ENCODE peak calls at places on chromosome 12, in five cellular contexts. E is K562, S is heart left ventricle, L is ovary, J is breast epithelium. R is an unnamed sample.

GRCh38 chr12:20486233-20486632 is 117.9 kb downstream of the PDE3A start:
- DNase-seq in J (no peak), L (no peak), S (no peak), E (no peak), R (no peak)

GRCh38 chr12:109730306-109731145 is 16.9 kb downstream of the FAM222A start:
- DNase-seq in J (no peak), L (no peak), E (no peak), S (no peak), R (no peak)

GRCh38 chr12:89529738-89530137 is 3.9 kb upstream of the POC1B start:
- DNase-seq in S (no peak), J (no peak), L (no peak), E (peak; percentile 39), R (no peak)

GRCh38 chr12:4121506-4122020 is 152.0 kb upstream of the CCND2 start:
- DNase-seq in E (no peak), S (peak; percentile 5), L (no peak), J (no peak), R (peak; percentile 53)

GRCh38 chr12:56980268-56980667 is 22.9 kb upstream of the RDH16 start:
- DNase-seq in E (no peak), J (no peak), L (no peak), S (no peak), R (no peak)

GRCh38 chr12:130161261-130162231 is 718 bp upstream of the FZD10 start:
- DNase-seq in S (peak; percentile 60), E (no peak), J (peak; percentile 45), L (peak; percentile 64), R (no peak)

GRCh38 chr12:7433276-7433822 is 10.6 kb downstream of the CD163L1 start:
- DNase-seq in J (no peak), L (no peak), S (no peak), E (no peak), R (no peak)

GRCh38 chr12:130933269-130933995 is 20.3 kb upstream of the ADGRD1 start:
- DNase-seq in L (no peak), S (no peak), E (no peak), J (no peak), R (no peak)

GRCh38 chr12:94148841-94149780 is 734 bp downstream of the PLXNC1 start:
- DNase-seq in J (no peak), L (peak; percentile 58), S (peak; percentile 49), E (no peak), R (peak; percentile 81)

GRCh38 chr12:120155072-120155471 is 38.5 kb upstream of the RAB35 start:
- DNase-seq in S (no peak), L (no peak), E (no peak), J (no peak), R (no peak)

GRCh38 chr12:4987076-4987775 is 56.5 kb upstream of the KCNA5 start:
- DNase-seq in L (no peak), J (no peak), S (no peak), E (no peak), R (no peak)

DNA sequence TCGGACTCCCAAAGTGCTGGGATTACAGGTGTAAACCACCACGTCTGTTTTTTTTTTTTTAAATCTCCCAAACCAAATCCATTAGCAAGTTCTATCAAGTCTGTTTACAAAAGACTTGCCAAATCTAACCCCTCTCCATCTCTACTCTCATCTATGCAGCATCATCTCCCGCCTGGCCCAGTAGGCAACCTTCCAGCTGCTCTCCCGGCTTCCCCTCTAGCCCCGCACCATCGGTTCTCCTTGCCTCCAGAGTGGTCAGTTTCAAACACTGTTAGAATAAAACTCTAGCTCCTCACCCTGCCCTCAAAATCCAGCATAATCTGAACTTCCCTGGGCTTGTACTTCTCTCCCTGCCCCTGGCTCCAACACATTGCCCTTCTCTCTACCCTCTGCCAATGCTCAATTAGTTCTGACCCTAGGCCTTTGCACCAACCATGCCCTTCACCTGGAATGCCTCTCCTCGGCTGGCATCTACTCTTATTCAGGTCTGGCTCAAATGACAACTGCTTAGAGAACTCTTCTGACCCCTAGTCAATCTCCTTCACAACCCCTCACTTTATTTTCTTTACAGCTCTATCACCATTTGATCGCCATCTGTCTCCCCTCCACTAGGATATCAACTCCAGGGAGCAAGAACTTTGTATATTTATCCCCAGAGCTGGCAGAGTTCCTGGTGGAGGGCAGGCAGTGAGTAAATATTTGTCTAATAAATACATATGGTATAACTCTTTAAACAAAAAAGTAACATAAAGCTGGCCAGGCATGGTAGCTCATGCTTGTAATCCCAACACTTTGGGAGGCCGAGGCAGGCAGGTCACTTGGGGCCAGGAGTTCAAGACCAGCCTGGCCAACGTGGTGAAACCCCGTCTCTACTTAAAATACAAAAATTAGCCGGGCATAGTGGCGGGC is 4.9 kb downstream of the WSB2 start:
- DNase-seq in E (no peak), S (no peak), L (no peak), J (no peak), R (no peak)
- TF ChIP-seq POLR2A in E (peak; percentile 26), S (no peak), L (no peak), J (no peak), R (no peak)

GRCh38 chr12:75457191-75457590 is 23.4 kb upstream of the GLIPR1 start:
- DNase-seq in L (no peak), E (no peak), S (no peak), J (no peak), R (no peak)

GRCh38 chr12:75455839-75456238 is 24.7 kb upstream of the GLIPR1 start:
- DNase-seq in E (no peak), J (no peak), L (no peak), S (no peak), R (no peak)

GRCh38 chr12:75460194-75460593 is 20.4 kb upstream of the GLIPR1 start:
- DNase-seq in J (no peak), S (no peak), E (no peak), L (no peak), R (no peak)

DNA sequence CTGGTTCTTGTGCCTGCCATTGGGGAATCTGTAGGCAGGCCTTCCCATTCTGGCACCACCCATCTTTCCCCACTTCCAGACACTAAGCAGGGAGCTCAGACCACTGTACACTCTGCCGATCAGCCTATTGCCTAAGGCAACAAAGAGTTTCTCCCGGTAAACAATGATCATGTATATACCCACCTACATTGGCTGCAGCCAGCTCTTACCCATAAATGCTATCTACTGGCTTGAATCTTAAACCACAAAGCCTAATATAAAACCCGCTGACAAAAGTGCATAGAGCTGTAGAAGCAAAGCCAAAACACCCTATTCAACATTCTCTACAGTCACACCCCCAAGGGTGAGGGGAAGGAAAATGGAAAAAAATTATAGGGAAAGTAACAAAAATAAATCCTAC is 20.8 kb upstream of the GLIPR1 start:
- DNase-seq in E (no peak), L (no peak), J (no peak), S (no peak), R (no peak)
- H3K4me3 ChIP-seq in E (no peak overlapping the region), L (no peak overlapping the region), J (no peak overlapping the region), S (no peak overlapping the region), R (no peak overlapping the region)

GRCh38 chr12:12788131-12788530 is 2.7 kb downstream of the APOLD1 start:
- DNase-seq in L (no peak), J (no peak), S (peak; percentile 33), E (no peak), R (no peak)

GRCh38 chr12:12786716-12787601 is 1.5 kb downstream of the APOLD1 start:
- DNase-seq in E (peak; percentile 93), S (peak; percentile 86), J (peak; percentile 63), L (peak; percentile 90), R (peak; percentile 61)

GRCh38 chr12:12786371-12786715 is 884 bp downstream of the APOLD1 start:
- DNase-seq in S (no peak), J (no peak), L (no peak), E (no peak), R (no peak)

GRCh38 chr12:12784116-12784515 is 1.3 kb upstream of the APOLD1 start:
- DNase-seq in S (no peak), E (no peak), L (no peak), J (no peak), R (no peak)

DNA sequence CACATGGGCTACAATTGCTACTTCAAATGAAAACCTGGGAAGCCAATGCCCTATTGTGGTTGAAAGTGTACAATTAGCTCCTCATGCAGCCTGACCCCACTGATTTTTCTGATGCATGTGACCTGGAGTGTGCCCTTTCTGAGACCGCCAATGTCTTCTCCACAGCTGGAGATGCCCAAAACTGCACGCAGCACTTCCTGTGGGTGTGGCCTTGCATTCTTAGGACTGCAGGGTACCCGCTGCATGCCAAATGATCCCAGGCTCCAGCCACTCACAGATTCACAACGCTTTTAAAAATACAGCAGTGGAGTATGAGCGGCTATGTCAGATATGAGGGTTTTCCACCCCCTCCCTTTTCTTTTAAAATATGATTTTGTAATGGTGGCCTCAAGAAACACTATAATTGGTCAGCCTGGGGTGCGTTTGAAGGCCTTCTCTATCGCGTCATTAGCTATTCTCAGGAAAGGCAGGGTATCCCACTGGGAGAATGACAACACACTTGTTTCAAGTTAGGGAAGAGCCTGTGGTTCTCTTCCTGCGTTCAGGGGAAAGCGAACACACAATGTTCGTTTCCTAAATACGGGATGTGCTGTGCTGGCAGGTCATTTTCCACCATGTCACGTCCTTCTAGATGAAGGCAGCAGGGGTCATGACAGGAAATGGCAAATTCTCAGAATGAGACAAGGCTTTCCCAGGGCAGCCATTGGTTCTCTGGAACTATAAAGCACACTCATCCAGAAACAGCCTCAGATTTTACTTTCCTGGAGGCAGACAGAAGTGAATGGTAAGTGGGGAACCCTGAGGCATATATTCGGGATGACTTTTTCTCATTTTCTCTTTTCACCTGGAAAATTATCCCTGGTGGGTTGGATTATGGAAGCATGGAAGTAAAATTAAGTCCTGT is at the start of gene APOLD1:
- DNase-seq in L (no peak), J (no peak), E (no peak), S (peak; percentile 83), R (no peak)
- TF ChIP-seq POLR2A in L (peak; percentile 15), J (peak; percentile 27), E (no peak), S (peak; percentile 95), R (no peak)

DNA sequence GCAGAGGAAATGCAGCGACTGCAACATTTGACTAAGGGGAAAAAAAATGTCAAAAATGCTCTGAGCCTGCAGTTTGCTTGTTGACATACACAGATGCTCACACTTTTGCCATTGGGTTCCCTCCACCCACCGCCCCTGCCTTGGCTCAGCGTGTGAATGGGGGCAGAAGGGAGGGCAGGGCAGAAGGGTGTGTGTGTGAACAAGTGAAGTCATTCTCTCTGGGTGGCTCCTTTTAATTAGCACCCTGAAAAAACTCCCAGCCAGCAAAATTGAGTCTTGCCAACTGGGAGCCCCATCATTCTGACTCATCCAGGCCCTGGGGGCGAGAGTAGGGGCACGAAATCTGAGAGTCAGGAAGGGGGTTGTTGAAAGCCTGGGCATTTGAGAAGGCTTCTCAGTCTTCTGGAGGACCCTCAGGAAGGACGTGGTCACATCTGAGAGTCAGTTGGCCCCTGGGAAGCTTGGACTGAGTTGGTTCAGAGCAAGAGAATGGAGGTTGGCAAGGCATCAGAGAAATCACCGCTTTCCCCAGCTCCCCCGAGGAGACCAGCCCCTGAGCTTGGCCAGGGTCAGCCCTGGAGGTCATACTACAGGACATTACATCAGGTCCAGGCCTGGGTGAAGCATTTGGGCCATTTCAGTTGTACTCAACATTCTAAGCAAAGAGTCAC is 22.6 kb upstream of the KRT78 start:
- DNase-seq in J (peak; percentile 59), L (peak; percentile 39), S (no peak), E (no peak), R (peak; percentile 83)
- H3K4me3 ChIP-seq in J (no peak overlapping the region), L (no peak overlapping the region), S (no peak overlapping the region), E (no peak overlapping the region), R (no peak overlapping the region)

DNA sequence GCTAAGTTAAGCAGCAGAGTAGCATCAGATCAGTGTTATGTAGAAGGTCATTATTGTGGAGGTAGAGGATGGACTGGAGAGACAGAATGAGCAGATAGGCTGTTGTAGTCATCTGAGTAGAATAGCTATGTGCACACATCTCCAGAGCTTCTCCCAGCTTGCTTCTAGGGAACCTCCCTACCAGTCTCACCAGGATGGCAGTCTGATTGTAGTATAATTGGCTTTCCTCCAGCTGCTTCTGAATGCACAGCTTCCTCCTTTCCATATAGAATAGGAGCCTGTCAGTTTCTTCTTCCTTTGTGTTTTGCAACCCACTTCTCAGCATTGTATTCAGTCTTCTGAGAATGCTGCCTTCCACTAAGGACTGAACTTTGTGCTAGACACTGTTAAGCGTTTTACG is 2.1 kb upstream of the CSAD start:
- DNase-seq in J (no peak), E (no peak), S (no peak), L (no peak), R (no peak)
- TF ChIP-seq POLR2A in J (no peak), E (no peak), S (no peak), L (no peak), R (no peak)

R was measured in lower leg skin.